ENCODE peak calls at places on chromosomes 13 and 19, in eight cellular contexts. E is transverse colon, D is suprapubic skin, N is stomach, G is A549, M is ovary, A is breast epithelium, L is IMR-90. Q is an unnamed sample.

GRCh38 chr13:24271231-24271610 is 38.2 kb upstream of the C1QTNF9 start:
- DNase-seq in N (no peak), L (no peak), E (no peak), D (no peak), M (no peak), A (no peak), G (no peak), Q (no peak)

GRCh38 chr13:110246530-110246929 is 60.4 kb downstream of the COL4A1 start:
- DNase-seq in A (no peak), G (no peak), E (no peak), N (no peak), D (no peak), L (no peak), M (no peak), Q (peak; percentile 31)

GRCh38 chr19:48578891-48579290 is 26.9 kb downstream of the SULT2B1 start:
- DNase-seq in M (no peak), E (no peak), G (no peak), D (no peak), L (peak; percentile 58), A (no peak), N (no peak), Q (no peak)

GRCh38 chr13:112903071-112903577 is 65.9 kb upstream of the MCF2L start:
- DNase-seq in G (no peak), N (no peak), L (no peak), M (no peak), E (no peak), D (no peak), A (no peak), Q (no peak)

GRCh38 chr19:45152504-45153338 is 8.1 kb downstream of the NKPD1 start:
- DNase-seq in A (peak; percentile 50), D (no peak), L (peak; percentile 40), N (peak; percentile 58), G (no peak), E (peak; percentile 67), M (peak; percentile 67), Q (peak; percentile 31)

GRCh38 chr19:40271706-40272105 is 13.4 kb downstream of the AKT2 start:
- DNase-seq in N (no peak), M (no peak), D (no peak), G (no peak), A (no peak), L (no peak), E (no peak), Q (no peak)

GRCh38 chr19:10095948-10096614 is 6.4 kb downstream of the ANGPTL6 start:
- DNase-seq in D (peak; percentile 93), A (peak; percentile 84), L (peak; percentile 89), M (peak; percentile 85), E (peak; percentile 93), G (peak; percentile 80), N (peak; percentile 94), Q (peak; percentile 65)

GRCh38 chr19:18710986-18711751 is 27.7 kb downstream of the CRTC1 start:
- DNase-seq in A (no peak), N (no peak), L (peak; percentile 78), M (peak; percentile 87), D (no peak), E (no peak), G (no peak), Q (peak; percentile 71)

GRCh38 chr13:106295971-106296370 is 239.5 kb downstream of the EFNB2 start:
- DNase-seq in M (no peak), A (no peak), N (no peak), E (no peak), D (no peak), G (no peak), L (no peak), Q (no peak)

GRCh38 chr19:980133-980998 is 3.8 kb upstream of the WDR18 start:
- DNase-seq in E (no peak), M (no peak), L (no peak), D (no peak), A (no peak), N (no peak), G (no peak), Q (no peak)

GRCh38 chr19:42317535-42317934 is 4.4 kb downstream of the TMEM145 start:
- DNase-seq in M (no peak), G (no peak), D (no peak), E (no peak), N (no peak), L (no peak), A (no peak), Q (no peak)

GRCh38 chr19:30719991-30720329 is 347.8 kb downstream of the ZNF536 start:
- DNase-seq in G (no peak), E (no peak), N (no peak), D (peak; percentile 70), A (no peak), L (no peak), M (peak; percentile 37), Q (peak; percentile 28)
- H3K27ac ChIP-seq in G (no peak overlapping the region), E (peak overlapping the region; percentile 72), N (peak overlapping the region; percentile 70), D (peak overlapping the region; percentile 86), A (peak overlapping the region; percentile 87), L (no peak overlapping the region), M (peak overlapping the region; percentile 62), Q (peak overlapping the region; percentile 87)

DNA sequence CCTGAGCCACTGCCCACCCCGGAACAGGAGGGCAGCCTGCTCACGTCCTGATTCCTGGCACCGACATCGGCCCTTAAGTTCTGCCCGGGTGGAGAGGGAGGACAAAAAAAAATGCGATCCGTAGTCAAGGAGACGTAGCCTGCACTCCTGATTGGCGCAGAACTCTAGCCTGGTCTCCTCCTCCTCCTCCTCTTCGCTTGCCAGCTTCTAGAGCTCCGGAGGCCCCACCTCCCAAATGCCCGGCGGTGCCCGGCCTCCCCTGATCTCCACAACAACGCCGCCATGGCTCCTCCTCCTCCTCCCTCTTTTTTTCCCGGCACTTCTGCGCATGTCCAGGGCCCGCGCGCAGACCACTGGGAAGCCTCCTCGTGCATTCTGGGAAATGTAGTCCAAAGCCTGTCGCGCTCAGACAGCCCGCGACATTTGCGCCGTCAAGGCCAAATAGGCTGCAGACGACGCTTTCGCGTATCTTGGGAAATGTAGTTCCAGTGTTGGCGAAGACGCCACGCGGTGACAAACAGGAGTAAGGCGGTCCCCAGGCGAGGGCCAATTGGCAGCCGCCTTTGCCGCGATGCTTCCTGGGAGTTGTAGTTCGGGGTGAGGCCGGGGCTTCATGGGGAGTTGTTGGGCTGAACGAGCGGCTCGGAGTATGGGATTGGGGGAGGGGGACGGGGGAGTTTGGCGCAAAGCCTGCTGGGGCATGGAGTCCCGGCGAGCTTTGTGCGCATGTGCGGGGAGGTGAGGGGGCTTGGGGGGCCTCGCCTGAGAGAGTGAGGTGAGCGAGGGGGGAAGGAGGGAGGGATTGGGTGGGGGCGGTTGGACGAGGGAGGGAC is at the start of gene ZNF444:
- DNase-seq in M (peak; percentile 99), L (peak; percentile 99), G (peak; percentile 100), E (peak; percentile 100), N (peak; percentile 99), A (peak; percentile 100), D (peak; percentile 99), Q (peak; percentile 99)
- TF ChIP-seq POLR2A in M (peak; percentile 50), L (peak; percentile 63), G (peak; percentile 58), E (peak; percentile 27), N (peak; percentile 57), A (no peak), D (peak; percentile 16), Q (peak; percentile 48)

DNA sequence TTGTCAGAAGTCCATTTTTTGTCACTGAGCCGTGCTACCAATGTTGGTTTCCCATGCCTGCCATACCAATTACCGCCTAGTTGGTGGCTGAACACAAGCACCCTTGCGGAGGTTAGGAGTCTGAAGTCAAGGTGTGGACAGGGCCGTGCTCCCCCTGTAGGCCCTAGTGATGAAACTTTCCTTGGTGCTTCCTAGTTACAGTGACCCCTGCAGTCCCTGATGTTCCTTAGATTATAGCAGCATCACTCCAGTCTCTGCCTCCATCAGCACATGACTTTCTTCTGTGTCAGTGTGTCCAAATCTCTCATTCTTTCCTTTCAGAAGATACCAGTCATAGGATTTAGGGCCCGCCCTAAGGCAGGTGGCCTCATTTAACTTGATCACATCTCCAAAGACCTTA is 99.0 kb downstream of the MYO16 start:
- DNase-seq in E (no peak), D (no peak), G (no peak), L (no peak), A (no peak), M (no peak), N (no peak), Q (no peak)
- TF ChIP-seq CTCF in E (no peak), D (no peak), G (no peak), L (no peak), A (no peak), M (no peak), N (no peak), Q (no peak)

GRCh38 chr13:25310891-25311290 is 9.5 kb downstream of the NUP58 start:
- DNase-seq in E (no peak), M (no peak), A (no peak), D (no peak), G (no peak), N (no peak), L (no peak), Q (no peak)

GRCh38 chr13:25301347-25302113 is at the start of gene NUP58:
- DNase-seq in E (peak; percentile 96), M (peak; percentile 92), L (peak; percentile 95), A (peak; percentile 92), G (peak; percentile 48), D (peak; percentile 98), N (peak; percentile 96), Q (peak; percentile 93)

GRCh38 chr13:25300861-25301346 is 521 bp upstream of the NUP58 start:
- DNase-seq in G (no peak), L (no peak), A (no peak), M (peak; percentile 28), D (peak; percentile 77), E (peak; percentile 16), N (no peak), Q (peak; percentile 36)

DNA sequence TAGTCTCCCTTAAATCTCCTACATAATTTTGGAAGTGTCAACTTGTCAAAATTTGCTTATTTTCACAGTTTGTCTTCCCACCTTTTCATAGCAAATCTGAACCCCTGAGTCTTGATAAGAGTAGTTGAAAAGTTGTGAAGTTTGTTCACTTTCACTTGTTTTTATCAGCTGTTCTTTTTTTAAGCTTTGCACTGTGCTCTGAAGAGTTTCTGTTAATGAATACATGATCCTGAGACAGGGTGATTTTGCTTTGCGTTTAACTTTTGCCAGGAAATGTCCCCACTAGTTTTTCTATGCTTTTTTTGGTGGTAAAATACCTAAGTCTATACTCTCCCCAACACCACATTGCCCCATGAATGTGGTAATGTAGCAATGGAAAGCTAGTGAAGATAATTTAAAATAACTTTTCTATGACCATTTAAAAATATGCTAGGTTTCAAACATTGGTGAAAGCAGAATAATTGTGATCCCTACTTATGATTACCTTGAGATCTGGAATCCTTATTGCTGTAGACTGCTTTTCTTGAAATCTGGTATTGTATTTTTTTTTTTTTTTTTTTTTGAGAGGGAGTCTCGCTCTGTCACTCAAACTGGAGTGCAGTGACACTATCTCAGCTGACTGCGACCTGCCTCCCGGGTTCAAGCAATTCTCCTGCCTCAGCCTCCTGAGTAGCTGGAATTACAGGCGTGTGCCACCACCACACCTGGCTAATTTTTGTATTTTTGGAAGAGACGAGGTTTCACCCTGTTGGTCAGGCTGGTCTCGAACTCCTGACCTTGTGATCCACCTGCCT is 5.4 kb downstream of the NUP58 start:
- DNase-seq in N (no peak), G (no peak), L (no peak), A (no peak), M (no peak), E (no peak), D (no peak), Q (no peak)
- H3K27ac ChIP-seq in N (peak overlapping the region; percentile 16), G (no peak overlapping the region), L (no peak overlapping the region), A (no peak overlapping the region), M (no peak overlapping the region), E (no peak overlapping the region), D (no peak overlapping the region), Q (no peak overlapping the region)

Q was measured in uterus.